ENCODE peak calls at places on chromosome 5, in six cellular contexts. One of them, this sample, is unnamed. For H3K4me1, the result is how much of the 10 kb centered on the place peaks cover.

GRCh38 chr5:107425541-107426031 is 245.2 kb downstream of the EFNA5 start:
- DNase-seq in CD8-positive, alpha-beta T cell: no peak
- DNase-seq in pancreas: no peak
- DNase-seq in adrenal gland: no peak
- DNase-seq in IMR-90: peak
- DNase-seq in PC-9: peak
- DNase-seq in this sample: no peak

GRCh38 chr5:133744909-133745308 is 132.6 kb upstream of the FSTL4 start:
- DNase-seq in IMR-90: no peak
- DNase-seq in PC-9: no peak
- DNase-seq in CD8-positive, alpha-beta T cell: no peak
- DNase-seq in pancreas: no peak
- DNase-seq in adrenal gland: no peak
- DNase-seq in this sample: no peak

GRCh38 chr5:55927861-55928655 is 66.7 kb downstream of the IL6ST start:
- DNase-seq in PC-9: no peak
- DNase-seq in IMR-90: no peak
- DNase-seq in pancreas: no peak
- DNase-seq in CD8-positive, alpha-beta T cell: no peak
- DNase-seq in adrenal gland: no peak
- DNase-seq in this sample: peak

GRCh38 chr5:54610197-54610898 is 92.8 kb downstream of the SNX18 start:
- DNase-seq in pancreas: no peak
- DNase-seq in IMR-90: no peak
- DNase-seq in PC-9: no peak
- DNase-seq in CD8-positive, alpha-beta T cell: peak
- DNase-seq in adrenal gland: no peak
- DNase-seq in this sample: no peak

GRCh38 chr5:108884736-108885135 is 137.0 kb downstream of the FER start:
- DNase-seq in IMR-90: peak
- DNase-seq in PC-9: no peak
- DNase-seq in adrenal gland: no peak
- DNase-seq in CD8-positive, alpha-beta T cell: no peak
- DNase-seq in pancreas: no peak
- DNase-seq in this sample: no peak

GRCh38 chr5:40736103-40736875 is 19.5 kb downstream of the TTC33 start:
- DNase-seq in CD8-positive, alpha-beta T cell: no peak
- DNase-seq in pancreas: no peak
- DNase-seq in PC-9: no peak
- DNase-seq in IMR-90: peak
- DNase-seq in adrenal gland: no peak
- DNase-seq in this sample: no peak

GRCh38 chr5:45205403-45205961 is 396.7 kb downstream of the MRPS30 start:
- DNase-seq in adrenal gland: no peak
- DNase-seq in PC-9: no peak
- DNase-seq in IMR-90: no peak
- DNase-seq in pancreas: no peak
- DNase-seq in CD8-positive, alpha-beta T cell: no peak
- DNase-seq in this sample: no peak

GRCh38 chr5:111308951-111309350 is 84.8 kb downstream of the CAMK4 start:
- DNase-seq in IMR-90: no peak
- DNase-seq in adrenal gland: no peak
- DNase-seq in CD8-positive, alpha-beta T cell: no peak
- DNase-seq in pancreas: no peak
- DNase-seq in PC-9: no peak
- DNase-seq in this sample: no peak

GRCh38 chr5:154813736-154814135 is 36.7 kb downstream of the FAXDC2 start:
- DNase-seq in pancreas: no peak
- DNase-seq in PC-9: no peak
- DNase-seq in adrenal gland: no peak
- DNase-seq in IMR-90: no peak
- DNase-seq in CD8-positive, alpha-beta T cell: peak
- DNase-seq in this sample: no peak

GRCh38 chr5:148384389-148384756 is 615 bp downstream of the FBXO38 start:
- DNase-seq in pancreas: no peak
- DNase-seq in PC-9: no peak
- DNase-seq in adrenal gland: peak
- DNase-seq in CD8-positive, alpha-beta T cell: no peak
- DNase-seq in IMR-90: no peak
- DNase-seq in this sample: no peak

GRCh38 chr5:171422902-171423663 is 3.6 kb downstream of the FGF18 start:
- DNase-seq in IMR-90: no peak
- DNase-seq in adrenal gland: no peak
- DNase-seq in pancreas: no peak
- DNase-seq in PC-9: no peak
- DNase-seq in CD8-positive, alpha-beta T cell: peak
- DNase-seq in this sample: peak

GRCh38 chr5:133319905-133320520 is 268.2 kb downstream of the HSPA4 start:
- DNase-seq in pancreas: no peak
- DNase-seq in CD8-positive, alpha-beta T cell: no peak
- DNase-seq in PC-9: no peak
- DNase-seq in IMR-90: no peak
- DNase-seq in adrenal gland: no peak
- DNase-seq in this sample: peak

GRCh38 chr5:18433336-18433735 is 799.1 kb downstream of the TAF11L14 start:
- DNase-seq in PC-9: no peak
- DNase-seq in pancreas: no peak
- DNase-seq in IMR-90: no peak
- DNase-seq in adrenal gland: no peak
- DNase-seq in CD8-positive, alpha-beta T cell: no peak
- DNase-seq in this sample: no peak

GRCh38 chr5:6849569-6849968 is 136.3 kb downstream of the TENT4A start:
- DNase-seq in pancreas: no peak
- DNase-seq in CD8-positive, alpha-beta T cell: no peak
- DNase-seq in IMR-90: no peak
- DNase-seq in PC-9: no peak
- DNase-seq in adrenal gland: no peak
- DNase-seq in this sample: no peak

GRCh38 chr5:170633235-170634041 is 129.6 kb downstream of the KCNIP1 start:
- DNase-seq in CD8-positive, alpha-beta T cell: no peak
- DNase-seq in pancreas: no peak
- DNase-seq in PC-9: peak
- DNase-seq in adrenal gland: peak
- DNase-seq in IMR-90: peak
- DNase-seq in this sample: peak

GRCh38 chr5:132257131-132258101 is at the start of gene PDLIM4:
- DNase-seq in pancreas: peak
- DNase-seq in adrenal gland: peak
- DNase-seq in PC-9: peak
- DNase-seq in IMR-90: no peak
- DNase-seq in CD8-positive, alpha-beta T cell: no peak
- DNase-seq in this sample: no peak

GRCh38 chr5:160421625-160422258 is at the start of gene PTTG1:
- DNase-seq in CD8-positive, alpha-beta T cell: peak
- DNase-seq in IMR-90: peak
- DNase-seq in PC-9: peak
- DNase-seq in pancreas: peak
- DNase-seq in adrenal gland: peak
- DNase-seq in this sample: peak

DNA sequence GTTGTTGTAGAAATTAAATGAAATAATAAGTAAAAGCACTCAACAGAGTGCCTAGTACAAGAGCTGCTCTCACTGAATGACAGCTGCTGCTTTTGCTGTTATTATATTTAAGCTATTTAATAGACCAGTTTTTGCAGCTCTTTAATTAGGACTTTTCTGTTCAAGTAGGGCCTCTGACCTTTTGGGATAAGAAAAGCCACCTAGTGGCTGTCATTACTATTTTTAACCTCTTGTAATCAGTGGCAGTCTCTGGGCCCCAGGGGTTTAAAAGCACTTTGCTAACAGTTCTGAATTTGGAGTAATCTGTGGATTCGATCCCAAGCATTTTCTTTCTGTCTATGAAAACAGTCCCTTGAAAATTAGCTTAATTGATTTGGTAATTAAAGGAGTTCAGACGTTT is 121.1 kb downstream of the NUDT12 start:
- DNase-seq in pancreas: no peak
- DNase-seq in adrenal gland: no peak
- DNase-seq in IMR-90: no peak
- DNase-seq in PC-9: no peak
- DNase-seq in CD8-positive, alpha-beta T cell: no peak
- DNase-seq in this sample: no peak
- TF ChIP-seq CTCF in pancreas: no peak
- TF ChIP-seq CTCF in adrenal gland: peak
- TF ChIP-seq CTCF in IMR-90: no peak
- TF ChIP-seq CTCF in PC-9: peak
- TF ChIP-seq CTCF in CD8-positive, alpha-beta T cell: no peak
- TF ChIP-seq CTCF in this sample: peak

GRCh38 chr5:9066349-9066748 is 479.5 kb downstream of the SEMA5A start:
- DNase-seq in CD8-positive, alpha-beta T cell: no peak
- DNase-seq in pancreas: no peak
- DNase-seq in PC-9: no peak
- DNase-seq in IMR-90: no peak
- DNase-seq in adrenal gland: no peak
- DNase-seq in this sample: no peak
- H3K4me1 ChIP-seq in CD8-positive, alpha-beta T cell: under half
- H3K4me1 ChIP-seq in pancreas: under half
- H3K4me1 ChIP-seq in PC-9: under half
- H3K4me1 ChIP-seq in IMR-90: under half
- H3K4me1 ChIP-seq in adrenal gland: under half
- H3K4me1 ChIP-seq in this sample: under half

GRCh38 chr5:177403826-177404640 is 3.6 kb upstream of the PFN3 start:
- DNase-seq in PC-9: peak
- DNase-seq in IMR-90: peak
- DNase-seq in pancreas: peak
- DNase-seq in CD8-positive, alpha-beta T cell: peak
- DNase-seq in adrenal gland: peak
- DNase-seq in this sample: peak

GRCh38 chr5:177405312-177405711 is 4.1 kb downstream of the F12 start:
- DNase-seq in PC-9: no peak
- DNase-seq in CD8-positive, alpha-beta T cell: no peak
- DNase-seq in pancreas: no peak
- DNase-seq in adrenal gland: no peak
- DNase-seq in IMR-90: no peak
- DNase-seq in this sample: no peak

GRCh38 chr5:177403194-177403825 is 2.8 kb upstream of the PFN3 start:
- DNase-seq in pancreas: no peak
- DNase-seq in CD8-positive, alpha-beta T cell: peak
- DNase-seq in IMR-90: peak
- DNase-seq in PC-9: peak
- DNase-seq in adrenal gland: no peak
- DNase-seq in this sample: peak

GRCh38 chr5:177404641-177405134 is 4.2 kb upstream of the PFN3 start:
- DNase-seq in PC-9: no peak
- DNase-seq in adrenal gland: no peak
- DNase-seq in IMR-90: no peak
- DNase-seq in CD8-positive, alpha-beta T cell: no peak
- DNase-seq in pancreas: no peak
- DNase-seq in this sample: no peak

GRCh38 chr5:177405805-177406204 is 3.6 kb downstream of the F12 start:
- DNase-seq in CD8-positive, alpha-beta T cell: peak
- DNase-seq in IMR-90: no peak
- DNase-seq in adrenal gland: no peak
- DNase-seq in PC-9: no peak
- DNase-seq in pancreas: no peak
- DNase-seq in this sample: no peak
- TF ChIP-seq CTCF in CD8-positive, alpha-beta T cell: no peak
- TF ChIP-seq CTCF in IMR-90: no peak
- TF ChIP-seq CTCF in adrenal gland: no peak
- TF ChIP-seq CTCF in PC-9: no peak
- TF ChIP-seq CTCF in pancreas: no peak
- TF ChIP-seq CTCF in this sample: no peak

DNA sequence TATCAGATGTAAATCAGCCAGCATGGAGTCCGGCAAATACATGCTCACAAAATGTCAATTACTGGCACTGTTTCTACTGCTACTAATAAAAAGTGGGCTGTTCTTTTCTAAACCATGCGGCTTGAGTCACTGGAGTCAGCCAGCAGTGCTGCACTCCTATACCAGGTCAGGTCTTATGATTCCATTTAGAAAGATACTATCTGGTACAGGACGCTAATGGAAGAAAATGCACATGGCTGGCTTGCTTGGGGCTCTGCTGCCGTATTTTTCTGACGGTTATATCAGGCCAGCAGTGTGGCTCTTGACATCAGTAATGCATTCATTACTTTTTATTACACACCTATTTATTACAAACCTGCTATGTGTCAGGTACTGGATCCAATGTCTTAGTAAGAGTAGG is 74.3 kb downstream of the NDFIP1 start:
- DNase-seq in IMR-90: no peak
- DNase-seq in adrenal gland: no peak
- DNase-seq in PC-9: no peak
- DNase-seq in CD8-positive, alpha-beta T cell: no peak
- DNase-seq in pancreas: no peak
- DNase-seq in this sample: no peak
- H3K4me1 ChIP-seq in IMR-90: under half
- H3K4me1 ChIP-seq in adrenal gland: under half
- H3K4me1 ChIP-seq in PC-9: under half
- H3K4me1 ChIP-seq in CD8-positive, alpha-beta T cell: under half
- H3K4me1 ChIP-seq in pancreas: under half
- H3K4me1 ChIP-seq in this sample: under half

GRCh38 chr5:158537343-158537742 is 562.4 kb downstream of the EBF1 start:
- DNase-seq in pancreas: no peak
- DNase-seq in IMR-90: no peak
- DNase-seq in adrenal gland: no peak
- DNase-seq in PC-9: no peak
- DNase-seq in CD8-positive, alpha-beta T cell: no peak
- DNase-seq in this sample: no peak

GRCh38 chr5:158532739-158533138 is 567.0 kb downstream of the EBF1 start:
- DNase-seq in IMR-90: no peak
- DNase-seq in CD8-positive, alpha-beta T cell: no peak
- DNase-seq in adrenal gland: no peak
- DNase-seq in pancreas: no peak
- DNase-seq in PC-9: no peak
- DNase-seq in this sample: no peak

GRCh38 chr5:158530111-158530510 is 569.6 kb downstream of the EBF1 start:
- DNase-seq in CD8-positive, alpha-beta T cell: no peak
- DNase-seq in pancreas: no peak
- DNase-seq in adrenal gland: no peak
- DNase-seq in PC-9: no peak
- DNase-seq in IMR-90: no peak
- DNase-seq in this sample: no peak

GRCh38 chr5:158534203-158534602 is 565.5 kb downstream of the EBF1 start:
- DNase-seq in IMR-90: no peak
- DNase-seq in adrenal gland: no peak
- DNase-seq in pancreas: no peak
- DNase-seq in CD8-positive, alpha-beta T cell: no peak
- DNase-seq in PC-9: no peak
- DNase-seq in this sample: no peak

GRCh38 chr5:158531899-158532298 is 567.8 kb downstream of the EBF1 start:
- DNase-seq in IMR-90: no peak
- DNase-seq in PC-9: no peak
- DNase-seq in pancreas: no peak
- DNase-seq in adrenal gland: no peak
- DNase-seq in CD8-positive, alpha-beta T cell: no peak
- DNase-seq in this sample: no peak
- TF ChIP-seq CTCF in IMR-90: no peak
- TF ChIP-seq CTCF in PC-9: no peak
- TF ChIP-seq CTCF in pancreas: no peak
- TF ChIP-seq CTCF in adrenal gland: no peak
- TF ChIP-seq CTCF in CD8-positive, alpha-beta T cell: no peak
- TF ChIP-seq CTCF in this sample: no peak

This sample was measured in Caco-2.